ENCODE peak calls at places on chromosomes 6 and 20, in eight cellular contexts. One of them, this sample, is unnamed. For H3K27me3, the result is how much of the 10 kb centered on the place peaks cover.

GRCh38 chr6:44960898-44961297 is 367.2 kb upstream of the RUNX2 start:
- DNase-seq in psoas muscle: no peak
- DNase-seq in esophagus squamous epithelium: no peak
- DNase-seq in lower lobe of right lung: no peak
- DNase-seq in tibial artery: no peak
- DNase-seq in fibroblast of lung: peak
- DNase-seq in mesenchymal stem cell: peak
- DNase-seq in aorta: no peak
- DNase-seq in this sample: peak

GRCh38 chr6:3402310-3403243 is 54.3 kb downstream of the SLC22A23 start:
- DNase-seq in psoas muscle: no peak
- DNase-seq in esophagus squamous epithelium: no peak
- DNase-seq in lower lobe of right lung: no peak
- DNase-seq in tibial artery: no peak
- DNase-seq in fibroblast of lung: no peak
- DNase-seq in mesenchymal stem cell: no peak
- DNase-seq in aorta: no peak
- DNase-seq in this sample: no peak

GRCh38 chr6:68233623-68234022 is 401.5 kb upstream of the ADGRB3 start:
- DNase-seq in psoas muscle: no peak
- DNase-seq in esophagus squamous epithelium: no peak
- DNase-seq in lower lobe of right lung: no peak
- DNase-seq in tibial artery: no peak
- DNase-seq in fibroblast of lung: peak
- DNase-seq in mesenchymal stem cell: peak
- DNase-seq in aorta: no peak
- DNase-seq in this sample: peak

GRCh38 chr20:58481541-58482021 is 33.6 kb downstream of the APCDD1L start:
- DNase-seq in psoas muscle: peak
- DNase-seq in esophagus squamous epithelium: no peak
- DNase-seq in lower lobe of right lung: no peak
- DNase-seq in tibial artery: no peak
- DNase-seq in fibroblast of lung: no peak
- DNase-seq in mesenchymal stem cell: peak
- DNase-seq in aorta: peak
- DNase-seq in this sample: peak

GRCh38 chr6:139744038-139744437 is 369.6 kb upstream of the CITED2 start:
- DNase-seq in psoas muscle: no peak
- DNase-seq in esophagus squamous epithelium: no peak
- DNase-seq in lower lobe of right lung: no peak
- DNase-seq in tibial artery: no peak
- DNase-seq in fibroblast of lung: no peak
- DNase-seq in mesenchymal stem cell: no peak
- DNase-seq in aorta: no peak
- DNase-seq in this sample: no peak

GRCh38 chr20:25285856-25286798 is 38.2 kb downstream of the PYGB start:
- DNase-seq in psoas muscle: peak
- DNase-seq in esophagus squamous epithelium: no peak
- DNase-seq in lower lobe of right lung: peak
- DNase-seq in tibial artery: peak
- DNase-seq in fibroblast of lung: no peak
- DNase-seq in mesenchymal stem cell: no peak
- DNase-seq in aorta: peak
- DNase-seq in this sample: no peak

GRCh38 chr6:138512615-138513014 is 13.3 kb upstream of the NHSL1 start:
- DNase-seq in psoas muscle: no peak
- DNase-seq in esophagus squamous epithelium: no peak
- DNase-seq in lower lobe of right lung: no peak
- DNase-seq in tibial artery: no peak
- DNase-seq in fibroblast of lung: no peak
- DNase-seq in mesenchymal stem cell: no peak
- DNase-seq in aorta: no peak
- DNase-seq in this sample: no peak

GRCh38 chr6:31918069-31918725 is 9.3 kb upstream of the C2 start:
- DNase-seq in psoas muscle: no peak
- DNase-seq in esophagus squamous epithelium: no peak
- DNase-seq in lower lobe of right lung: no peak
- DNase-seq in tibial artery: no peak
- DNase-seq in fibroblast of lung: no peak
- DNase-seq in mesenchymal stem cell: no peak
- DNase-seq in aorta: no peak
- DNase-seq in this sample: no peak

GRCh38 chr20:58518387-58518786 is 3.2 kb upstream of the APCDD1L start:
- DNase-seq in psoas muscle: no peak
- DNase-seq in esophagus squamous epithelium: no peak
- DNase-seq in lower lobe of right lung: no peak
- DNase-seq in tibial artery: no peak
- DNase-seq in fibroblast of lung: no peak
- DNase-seq in mesenchymal stem cell: no peak
- DNase-seq in aorta: no peak
- DNase-seq in this sample: no peak

GRCh38 chr6:152189736-152190135 is 382.3 kb downstream of the ESR1 start:
- DNase-seq in psoas muscle: no peak
- DNase-seq in esophagus squamous epithelium: no peak
- DNase-seq in lower lobe of right lung: no peak
- DNase-seq in tibial artery: no peak
- DNase-seq in fibroblast of lung: peak
- DNase-seq in mesenchymal stem cell: no peak
- DNase-seq in aorta: no peak
- DNase-seq in this sample: no peak

GRCh38 chr20:16639027-16639941 is 66.0 kb upstream of the KIF16B start:
- DNase-seq in psoas muscle: no peak
- DNase-seq in esophagus squamous epithelium: no peak
- DNase-seq in lower lobe of right lung: no peak
- DNase-seq in tibial artery: no peak
- DNase-seq in fibroblast of lung: no peak
- DNase-seq in mesenchymal stem cell: no peak
- DNase-seq in aorta: no peak
- DNase-seq in this sample: no peak

DNA sequence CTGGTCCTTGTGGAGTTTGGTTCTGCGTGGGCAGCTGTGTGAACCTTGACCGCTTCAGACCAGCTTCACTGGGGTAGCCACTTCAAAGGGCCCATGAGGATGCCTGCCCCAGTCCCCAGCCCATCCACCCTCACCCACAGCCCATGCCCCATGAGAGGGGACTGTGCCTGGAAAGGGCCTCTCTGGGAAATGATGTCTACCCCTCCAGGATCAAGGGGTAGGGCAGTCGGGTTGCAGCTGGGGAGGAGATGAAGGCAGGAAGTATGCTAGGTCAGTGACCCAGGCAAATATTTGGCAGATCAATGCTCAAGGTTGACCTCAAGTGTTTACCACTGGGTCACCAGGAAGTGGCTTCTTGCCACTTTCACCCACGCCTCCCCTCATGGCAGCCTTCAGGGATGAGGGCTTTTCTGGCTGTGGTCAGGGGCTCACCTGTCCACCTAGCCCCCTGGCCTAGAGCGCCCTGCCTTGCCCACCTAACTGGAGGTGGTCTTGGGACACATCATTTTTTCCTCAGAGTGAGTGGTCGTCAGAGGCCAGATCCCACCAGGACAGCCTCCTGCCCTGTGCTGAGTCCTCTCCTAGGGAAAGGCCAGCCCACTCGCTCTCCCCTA is 109.5 kb downstream of the SNX5 start:
- DNase-seq in psoas muscle: no peak
- DNase-seq in esophagus squamous epithelium: no peak
- DNase-seq in lower lobe of right lung: no peak
- DNase-seq in tibial artery: no peak
- DNase-seq in fibroblast of lung: no peak
- DNase-seq in mesenchymal stem cell: no peak
- DNase-seq in aorta: no peak
- DNase-seq in this sample: no peak
- H3K27ac ChIP-seq in psoas muscle: no peak
- H3K27ac ChIP-seq in esophagus squamous epithelium: no peak
- H3K27ac ChIP-seq in lower lobe of right lung: peak
- H3K27ac ChIP-seq in tibial artery: no peak
- H3K27ac ChIP-seq in fibroblast of lung: no peak
- H3K27ac ChIP-seq in mesenchymal stem cell: no peak
- H3K27ac ChIP-seq in aorta: no peak
- H3K27ac ChIP-seq in this sample: no peak

GRCh38 chr6:71334768-71335167 is 46.2 kb downstream of the OGFRL1 start:
- DNase-seq in psoas muscle: no peak
- DNase-seq in esophagus squamous epithelium: no peak
- DNase-seq in lower lobe of right lung: no peak
- DNase-seq in tibial artery: no peak
- DNase-seq in fibroblast of lung: no peak
- DNase-seq in mesenchymal stem cell: no peak
- DNase-seq in aorta: no peak
- DNase-seq in this sample: no peak
- H3K27me3 ChIP-seq in psoas muscle: under half
- H3K27me3 ChIP-seq in esophagus squamous epithelium: under half
- H3K27me3 ChIP-seq in lower lobe of right lung: under half
- H3K27me3 ChIP-seq in tibial artery: under half
- H3K27me3 ChIP-seq in fibroblast of lung: under half
- H3K27me3 ChIP-seq in mesenchymal stem cell: under half
- H3K27me3 ChIP-seq in aorta: under half
- H3K27me3 ChIP-seq in this sample: under half

GRCh38 chr6:169989594-169989993 is 238.2 kb downstream of the ERMARD start:
- DNase-seq in psoas muscle: no peak
- DNase-seq in esophagus squamous epithelium: no peak
- DNase-seq in lower lobe of right lung: no peak
- DNase-seq in tibial artery: no peak
- DNase-seq in fibroblast of lung: no peak
- DNase-seq in mesenchymal stem cell: no peak
- DNase-seq in aorta: no peak
- DNase-seq in this sample: no peak
- H3K4me3 ChIP-seq in psoas muscle: no peak
- H3K4me3 ChIP-seq in esophagus squamous epithelium: no peak
- H3K4me3 ChIP-seq in lower lobe of right lung: no peak
- H3K4me3 ChIP-seq in tibial artery: no peak
- H3K4me3 ChIP-seq in fibroblast of lung: no peak
- H3K4me3 ChIP-seq in mesenchymal stem cell: no peak
- H3K4me3 ChIP-seq in aorta: no peak
- H3K4me3 ChIP-seq in this sample: no peak

GRCh38 chr20:57259179-57260021 is 7.0 kb downstream of the BMP7 start:
- DNase-seq in psoas muscle: no peak
- DNase-seq in esophagus squamous epithelium: no peak
- DNase-seq in lower lobe of right lung: no peak
- DNase-seq in tibial artery: no peak
- DNase-seq in fibroblast of lung: no peak
- DNase-seq in mesenchymal stem cell: no peak
- DNase-seq in aorta: no peak
- DNase-seq in this sample: no peak
- H3K27ac ChIP-seq in psoas muscle: no peak
- H3K27ac ChIP-seq in esophagus squamous epithelium: peak
- H3K27ac ChIP-seq in lower lobe of right lung: no peak
- H3K27ac ChIP-seq in tibial artery: no peak
- H3K27ac ChIP-seq in fibroblast of lung: no peak
- H3K27ac ChIP-seq in mesenchymal stem cell: no peak
- H3K27ac ChIP-seq in aorta: no peak
- H3K27ac ChIP-seq in this sample: no peak

GRCh38 chr20:2693286-2693995 is 861 bp downstream of the EBF4 start:
- DNase-seq in psoas muscle: no peak
- DNase-seq in esophagus squamous epithelium: no peak
- DNase-seq in lower lobe of right lung: no peak
- DNase-seq in tibial artery: peak
- DNase-seq in fibroblast of lung: peak
- DNase-seq in mesenchymal stem cell: peak
- DNase-seq in aorta: peak
- DNase-seq in this sample: no peak
- H3K27me3 ChIP-seq in psoas muscle: under half
- H3K27me3 ChIP-seq in esophagus squamous epithelium: under half
- H3K27me3 ChIP-seq in lower lobe of right lung: under half
- H3K27me3 ChIP-seq in tibial artery: under half
- H3K27me3 ChIP-seq in fibroblast of lung: under half
- H3K27me3 ChIP-seq in mesenchymal stem cell: half or more
- H3K27me3 ChIP-seq in aorta: under half
- H3K27me3 ChIP-seq in this sample: under half

GRCh38 chr6:46099952-46100351 is 29.8 kb upstream of the ENPP4 start:
- DNase-seq in psoas muscle: no peak
- DNase-seq in esophagus squamous epithelium: no peak
- DNase-seq in lower lobe of right lung: no peak
- DNase-seq in tibial artery: no peak
- DNase-seq in fibroblast of lung: no peak
- DNase-seq in mesenchymal stem cell: no peak
- DNase-seq in aorta: no peak
- DNase-seq in this sample: no peak
- H3K4me3 ChIP-seq in psoas muscle: no peak
- H3K4me3 ChIP-seq in esophagus squamous epithelium: no peak
- H3K4me3 ChIP-seq in lower lobe of right lung: no peak
- H3K4me3 ChIP-seq in tibial artery: no peak
- H3K4me3 ChIP-seq in fibroblast of lung: no peak
- H3K4me3 ChIP-seq in mesenchymal stem cell: no peak
- H3K4me3 ChIP-seq in aorta: no peak
- H3K4me3 ChIP-seq in this sample: no peak

GRCh38 chr6:35468980-35469710 is 944 bp downstream of the RPL10A start:
- DNase-seq in psoas muscle: no peak
- DNase-seq in esophagus squamous epithelium: no peak
- DNase-seq in lower lobe of right lung: no peak
- DNase-seq in tibial artery: no peak
- DNase-seq in fibroblast of lung: no peak
- DNase-seq in mesenchymal stem cell: no peak
- DNase-seq in aorta: no peak
- DNase-seq in this sample: no peak

GRCh38 chr6:35471836-35472345 is 3.7 kb downstream of the RPL10A start:
- DNase-seq in psoas muscle: peak
- DNase-seq in esophagus squamous epithelium: no peak
- DNase-seq in lower lobe of right lung: no peak
- DNase-seq in tibial artery: no peak
- DNase-seq in fibroblast of lung: no peak
- DNase-seq in mesenchymal stem cell: no peak
- DNase-seq in aorta: no peak
- DNase-seq in this sample: no peak

GRCh38 chr6:35468181-35468979 is at the start of gene RPL10A:
- DNase-seq in psoas muscle: peak
- DNase-seq in esophagus squamous epithelium: peak
- DNase-seq in lower lobe of right lung: peak
- DNase-seq in tibial artery: peak
- DNase-seq in fibroblast of lung: peak
- DNase-seq in mesenchymal stem cell: peak
- DNase-seq in aorta: peak
- DNase-seq in this sample: peak

GRCh38 chr6:35469711-35470662 is 1.8 kb downstream of the RPL10A start:
- DNase-seq in psoas muscle: peak
- DNase-seq in esophagus squamous epithelium: no peak
- DNase-seq in lower lobe of right lung: no peak
- DNase-seq in tibial artery: no peak
- DNase-seq in fibroblast of lung: no peak
- DNase-seq in mesenchymal stem cell: no peak
- DNase-seq in aorta: no peak
- DNase-seq in this sample: no peak

DNA sequence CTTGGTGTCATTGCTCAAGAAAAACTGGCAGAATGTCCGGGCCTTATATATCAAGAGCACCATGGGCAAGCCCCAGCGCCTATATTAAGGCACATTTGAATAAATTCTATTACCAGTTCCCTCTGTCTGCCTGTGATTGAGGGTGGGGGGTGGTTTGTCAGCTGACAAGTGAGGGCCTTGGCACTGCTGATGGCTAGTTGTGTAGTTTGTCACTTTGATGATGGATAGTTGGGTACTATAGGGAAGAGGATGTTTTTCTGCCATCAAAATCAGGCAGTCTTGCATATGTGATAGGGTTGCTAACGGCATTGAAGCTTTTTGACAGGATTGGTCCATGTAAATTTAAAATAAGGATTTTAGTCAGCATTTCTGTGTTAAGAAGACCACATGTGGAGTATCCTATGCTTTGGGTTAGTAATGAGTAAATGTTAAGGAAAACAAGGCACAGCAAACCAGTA is 2.5 kb downstream of the RPL10A start:
- DNase-seq in psoas muscle: peak
- DNase-seq in esophagus squamous epithelium: no peak
- DNase-seq in lower lobe of right lung: no peak
- DNase-seq in tibial artery: no peak
- DNase-seq in fibroblast of lung: no peak
- DNase-seq in mesenchymal stem cell: no peak
- DNase-seq in aorta: no peak
- DNase-seq in this sample: no peak
- H3K27ac ChIP-seq in psoas muscle: peak
- H3K27ac ChIP-seq in esophagus squamous epithelium: peak
- H3K27ac ChIP-seq in lower lobe of right lung: no peak
- H3K27ac ChIP-seq in tibial artery: peak
- H3K27ac ChIP-seq in fibroblast of lung: no peak
- H3K27ac ChIP-seq in mesenchymal stem cell: peak
- H3K27ac ChIP-seq in aorta: no peak
- H3K27ac ChIP-seq in this sample: no peak

This sample was measured in brain microvascular endothelial cell.